ENCODE peak calls at places on chromosome 16, in ten cellular contexts. T is tibial nerve, V is spleen, E is body of pancreas, J is gastrocnemius medialis, O is Peyer's patch, P is heart left ventricle, U is adrenal gland, Q is IMR-90, H is transverse colon. G is an unnamed sample. For H3K36me3, the result is how much of the 10 kb centered on the place peaks cover.

GRCh38 chr16:85928411-85928820 is 29.5 kb downstream of the IRF8 start:
- DNase-seq in O (no peak), P (no peak), E (peak), V (no peak), J (peak), T (peak), Q (peak), H (peak), U (no peak), G (no peak)

GRCh38 chr16:56349711-56350161 is 75.6 kb downstream of the AMFR start:
- DNase-seq in Q (no peak), O (peak), E (no peak), V (peak), P (no peak), U (no peak), T (no peak), H (no peak), J (no peak), G (no peak)

GRCh38 chr16:81544691-81545365 is 100.2 kb downstream of the CMIP start:
- DNase-seq in T (no peak), E (no peak), Q (peak), V (peak), H (no peak), P (no peak), O (no peak), J (no peak), U (no peak), G (no peak)

GRCh38 chr16:50202926-50203624 is 50.0 kb downstream of the TENT4B start:
- DNase-seq in O (no peak), T (no peak), J (no peak), Q (peak), H (no peak), U (no peak), V (no peak), E (peak), P (no peak), G (peak)

GRCh38 chr16:50711040-50711439 is 17.6 kb downstream of the NOD2 start:
- DNase-seq in V (no peak), U (no peak), Q (no peak), O (no peak), P (no peak), E (no peak), H (no peak), J (no peak), T (no peak), G (no peak)

GRCh38 chr16:84547539-84548058 is 43.1 kb upstream of the MEAK7 start:
- DNase-seq in T (no peak), Q (no peak), V (peak), P (no peak), O (no peak), H (no peak), E (no peak), J (no peak), U (no peak), G (no peak)

GRCh38 chr16:50121278-50121677 is 31.8 kb upstream of the TENT4B start:
- DNase-seq in E (no peak), V (no peak), Q (no peak), T (no peak), O (no peak), J (no peak), P (no peak), H (no peak), U (no peak), G (no peak)

GRCh38 chr16:49529646-49530045 is 156.0 kb downstream of the C16orf78 start:
- DNase-seq in V (no peak), O (no peak), E (no peak), U (no peak), T (no peak), P (no peak), H (no peak), J (no peak), Q (no peak), G (no peak)

GRCh38 chr16:29029168-29029994 is 44.5 kb downstream of the LAT start:
- DNase-seq in O (no peak), U (no peak), T (no peak), E (no peak), P (no peak), V (peak), H (no peak), J (no peak), Q (peak), G (peak)

GRCh38 chr16:2507679-2508064 is 6.1 kb upstream of the ATP6V0C start:
- DNase-seq in U (no peak), J (no peak), T (no peak), P (peak), V (peak), H (peak), Q (no peak), O (no peak), E (peak), G (no peak)

GRCh38 chr16:88461291-88462269 is 8.5 kb downstream of the ZFPM1 start:
- DNase-seq in H (no peak), E (peak), P (no peak), O (no peak), J (no peak), V (no peak), T (no peak), Q (no peak), U (no peak), G (no peak)

GRCh38 chr16:64311241-64311640 is 810.6 kb downstream of the CDH11 start:
- DNase-seq in V (no peak), T (no peak), J (no peak), U (no peak), H (no peak), E (no peak), O (no peak), Q (no peak), P (no peak), G (no peak)

GRCh38 chr16:17831330-17831729 is 360.6 kb upstream of the XYLT1 start:
- DNase-seq in O (no peak), E (no peak), T (no peak), H (no peak), Q (no peak), P (no peak), V (no peak), U (no peak), J (no peak), G (no peak)

GRCh38 chr16:64437706-64438329 is 684.0 kb downstream of the CDH11 start:
- DNase-seq in J (no peak), Q (no peak), V (no peak), E (no peak), T (no peak), O (no peak), U (no peak), H (no peak), P (peak), G (peak)

GRCh38 chr16:62021295-62021694 is 14.9 kb downstream of the CDH8 start:
- DNase-seq in O (no peak), Q (no peak), U (no peak), P (no peak), V (no peak), H (no peak), J (no peak), E (no peak), T (no peak), G (no peak)

GRCh38 chr16:64925166-64925565 is 196.7 kb downstream of the CDH11 start:
- DNase-seq in T (no peak), P (no peak), J (no peak), V (no peak), U (no peak), O (no peak), Q (no peak), E (no peak), H (no peak), G (no peak)

GRCh38 chr16:12017583-12017982 is 41.0 kb downstream of the SNX29 start:
- DNase-seq in T (no peak), H (no peak), O (no peak), J (no peak), V (no peak), Q (peak), P (no peak), E (no peak), U (no peak), G (no peak)

GRCh38 chr16:30986129-30986991 is 1.4 kb downstream of the HSD3B7 start:
- DNase-seq in H (no peak), P (no peak), Q (no peak), T (no peak), U (no peak), V (no peak), J (no peak), E (no peak), O (no peak), G (no peak)
- H3K36me3 ChIP-seq in H (under half), P (under half), Q (under half), T (under half), U (under half), V (half or more), J (under half), E (under half), O (under half), G (under half)

GRCh38 chr16:10967981-10968380 is 23.6 kb downstream of the CLEC16A start:
- DNase-seq in V (no peak), T (no peak), H (no peak), Q (no peak), U (no peak), O (no peak), P (no peak), J (no peak), E (peak), G (no peak)
- TF ChIP-seq POLR2A in V (no peak), T (no peak), H (no peak), Q (no peak), U (no peak), O (no peak), P (no peak), J (no peak), E (no peak), G (no peak)

GRCh38 chr16:72098936-72099335 is 5.3 kb downstream of the DHX38 start:
- DNase-seq in E (no peak), O (no peak), V (no peak), Q (no peak), U (no peak), P (no peak), T (no peak), H (no peak), J (no peak), G (no peak)
- H3K36me3 ChIP-seq in E (under half), O (half or more), V (half or more), Q (half or more), U (half or more), P (half or more), T (under half), H (under half), J (under half), G (half or more)

GRCh38 chr16:397135-397661 is at the start of gene NME4:
- DNase-seq in U (peak), J (no peak), V (peak), Q (no peak), E (peak), P (no peak), T (no peak), H (peak), O (peak), G (peak)
- TF ChIP-seq POLR2A in U (peak), J (no peak), V (no peak), Q (no peak), E (no peak), P (no peak), T (no peak), H (no peak), O (no peak), G (peak)

DNA sequence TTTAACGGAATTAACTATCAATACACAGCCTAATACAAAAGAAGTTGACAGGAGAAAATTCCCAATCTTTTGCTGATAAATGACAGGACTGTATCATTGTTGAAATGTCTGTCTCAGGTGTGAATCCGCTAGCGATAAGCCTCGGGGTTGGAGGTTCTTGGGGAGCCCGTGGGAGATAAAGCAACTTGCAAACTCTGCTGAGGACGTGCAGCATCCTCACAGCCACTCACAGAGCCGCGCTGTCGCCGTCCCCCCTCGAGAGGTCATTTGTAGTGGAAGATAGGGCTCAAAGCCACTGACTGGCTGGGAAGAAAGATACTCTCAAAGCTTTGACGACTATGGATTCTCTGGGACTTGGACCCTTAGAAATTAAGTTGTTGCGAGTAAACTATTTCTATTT is 17.0 kb downstream of the MAP1LC3B start:
- DNase-seq in J (no peak), T (no peak), U (no peak), P (no peak), E (no peak), V (peak), H (no peak), Q (no peak), O (no peak), G (no peak)
- H3K36me3 ChIP-seq in J (under half), T (under half), U (half or more), P (half or more), E (under half), V (half or more), H (under half), Q (half or more), O (half or more), G (under half)

GRCh38 chr16:31712064-31712540 is 161.5 kb upstream of the ZNF267 start:
- DNase-seq in H (no peak), T (no peak), U (no peak), P (no peak), O (no peak), V (no peak), Q (no peak), E (peak), J (no peak), G (no peak)

GRCh38 chr16:31713071-31713944 is 160.3 kb upstream of the ZNF267 start:
- DNase-seq in J (peak), T (peak), E (peak), Q (peak), H (peak), U (peak), O (peak), V (peak), P (peak), G (peak)

GRCh38 chr16:31710880-31711279 is 162.7 kb upstream of the ZNF267 start:
- DNase-seq in E (no peak), H (no peak), V (no peak), P (no peak), J (no peak), O (no peak), Q (no peak), U (no peak), T (no peak), G (no peak)

GRCh38 chr16:31710134-31710533 is 163.5 kb upstream of the ZNF267 start:
- DNase-seq in H (no peak), O (no peak), V (no peak), T (no peak), E (no peak), J (no peak), P (no peak), Q (no peak), U (no peak), G (no peak)

GRCh38 chr16:31711344-31711845 is 162.2 kb upstream of the ZNF267 start:
- DNase-seq in U (no peak), H (no peak), J (no peak), O (no peak), Q (no peak), E (no peak), P (no peak), V (no peak), T (no peak), G (no peak)
- TF ChIP-seq POLR2A in U (no peak), H (no peak), J (no peak), O (no peak), Q (no peak), E (no peak), P (no peak), V (no peak), T (no peak), G (no peak)

G was measured in endothelial cell of umbilical vein.